ENCODE peak calls at places on chromosomes 2 and 18, in four cellular contexts. I is HepG2, E is GM12878, F is K562. O is an unnamed sample.

GRCh38 chr18:4589056-4589800 is 134.1 kb upstream of the DLGAP1 start:
- DNase-seq in I (peak; percentile 48), E (no peak), F (no peak), O (no peak)

GRCh38 chr2:86068098-86069047 is 37.3 kb downstream of the POLR1A start:
- DNase-seq in I (no peak), E (no peak), F (no peak), O (no peak)

GRCh38 chr2:227871375-227871788 is at the start of gene DAW1:
- DNase-seq in I (peak; percentile 21), E (no peak), F (peak; percentile 13), O (peak; percentile 85)

GRCh38 chr2:51165534-51166260 is 133.8 kb upstream of the NRXN1 start:
- DNase-seq in I (no peak), E (no peak), F (no peak), O (no peak)

GRCh38 chr2:48250943-48251342 is 279.0 kb upstream of the STON1 start:
- DNase-seq in I (peak; percentile 65), E (no peak), F (no peak), O (no peak)

GRCh38 chr2:134276381-134277172 is 22.7 kb downstream of the MGAT5 start:
- DNase-seq in I (no peak), E (no peak), F (no peak), O (no peak)

GRCh38 chr2:173649527-173650219 is 295.0 kb downstream of the CDCA7 start:
- DNase-seq in I (no peak), E (no peak), F (no peak), O (no peak)

GRCh38 chr18:26747131-26747475 is 118.4 kb downstream of the AQP4 start:
- DNase-seq in I (no peak), E (no peak), F (no peak), O (no peak)

GRCh38 chr2:12416600-12416999 is 300.1 kb upstream of the TRIB2 start:
- DNase-seq in I (peak; percentile 11), E (no peak), F (peak; percentile 59), O (no peak)

GRCh38 chr2:152466041-152466440 is 131.1 kb downstream of the FMNL2 start:
- DNase-seq in I (no peak), E (peak; percentile 30), F (peak; percentile 17), O (no peak)

GRCh38 chr2:240391111-240392051 is 44.1 kb upstream of the GPC1 start:
- DNase-seq in I (no peak), E (no peak), F (no peak), O (peak; percentile 7)

GRCh38 chr2:43605079-43605655 is 9.3 kb upstream of the THADA start:
- DNase-seq in I (peak; percentile 61), E (no peak), F (peak; percentile 51), O (peak; percentile 41)

GRCh38 chr2:86037141-86037794 is 68.4 kb downstream of the POLR1A start:
- DNase-seq in I (no peak), E (no peak), F (no peak), O (no peak)

GRCh38 chr2:98212733-98213132 is 125.8 kb downstream of the VWA3B start:
- DNase-seq in I (no peak), E (no peak), F (no peak), O (no peak)

GRCh38 chr2:160324161-160324768 is 124.2 kb upstream of the ITGB6 start:
- DNase-seq in I (peak; percentile 34), E (no peak), F (peak; percentile 23), O (peak; percentile 51)

GRCh38 chr2:212811036-212811805 is 272.6 kb upstream of the ERBB4 start:
- DNase-seq in I (no peak), E (no peak), F (no peak), O (no peak)

GRCh38 chr18:58362027-58362575 is 266.8 kb downstream of the ALPK2 start:
- DNase-seq in I (no peak), E (no peak), F (no peak), O (no peak)

GRCh38 chr2:144364988-144365738 is 154.8 kb downstream of the ZEB2 start:
- DNase-seq in I (no peak), E (peak; percentile 40), F (peak; percentile 39), O (no peak)

GRCh38 chr2:181660181-181660580 is 3.3 kb upstream of the CERKL start:
- DNase-seq in I (peak; percentile 60), E (no peak), F (no peak), O (no peak)

GRCh38 chr2:101658387-101658786 is 39.1 kb upstream of the MAP4K4 start:
- DNase-seq in I (no peak), E (no peak), F (no peak), O (no peak)

GRCh38 chr2:102967451-102967850 is 205.6 kb downstream of the TMEM182 start:
- DNase-seq in I (no peak), E (no peak), F (no peak), O (no peak)

GRCh38 chr2:38074775-38075435 is 1.0 kb downstream of the CYP1B1 start:
- DNase-seq in I (no peak), E (no peak), F (no peak), O (peak; percentile 55)

GRCh38 chr2:104889261-104890091 is 35.6 kb downstream of the POU3F3 start:
- DNase-seq in I (no peak), E (no peak), F (no peak), O (no peak)

GRCh38 chr2:138974651-138975050 is 194.5 kb upstream of the NXPH2 start:
- DNase-seq in I (no peak), E (no peak), F (no peak), O (no peak)

GRCh38 chr2:11444737-11445136 is 21.2 kb downstream of the E2F6 start:
- DNase-seq in I (no peak), E (no peak), F (no peak), O (no peak)

GRCh38 chr18:21914739-21915319 is 174.2 kb downstream of the MIB1 start:
- DNase-seq in I (peak; percentile 53), E (no peak), F (peak; percentile 44), O (peak; percentile 44)
- TF ChIP-seq MAX in I (no peak), E (no peak), F (no peak), O (no peak)

GRCh38 chr2:218395826-218396687 is 3.6 kb upstream of the CTDSP1 start:
- DNase-seq in I (peak; percentile 94), E (peak; percentile 84), F (peak; percentile 86), O (peak; percentile 91)

GRCh38 chr2:218395456-218395825 is 4.2 kb upstream of the CTDSP1 start:
- DNase-seq in I (no peak), E (no peak), F (no peak), O (no peak)

GRCh38 chr2:218398437-218399390 is 954 bp upstream of the CTDSP1 start:
- DNase-seq in I (peak; percentile 68), E (no peak), F (peak; percentile 73), O (peak; percentile 42)

GRCh38 chr2:218397502-218398436 is 1.9 kb upstream of the CTDSP1 start:
- DNase-seq in I (peak; percentile 90), E (peak; percentile 46), F (peak; percentile 82), O (peak; percentile 52)

GRCh38 chr2:218396688-218397501 is 2.8 kb upstream of the CTDSP1 start:
- DNase-seq in I (peak; percentile 62), E (no peak), F (peak; percentile 21), O (peak; percentile 46)
- TF ChIP-seq CREM in I (no peak), E (no peak), F (peak; percentile 68), O (no peak)

GRCh38 chr2:14750433-14750832 is 117.9 kb downstream of the LRATD1 start:
- DNase-seq in I (no peak), E (no peak), F (no peak), O (no peak)

GRCh38 chr2:14747447-14747846 is 114.9 kb downstream of the LRATD1 start:
- DNase-seq in I (no peak), E (no peak), F (no peak), O (no peak)

GRCh38 chr2:14749869-14750268 is 117.4 kb downstream of the LRATD1 start:
- DNase-seq in I (no peak), E (no peak), F (no peak), O (no peak)

GRCh38 chr2:14752294-14752693 is 119.8 kb downstream of the LRATD1 start:
- DNase-seq in I (no peak), E (no peak), F (no peak), O (no peak)

DNA sequence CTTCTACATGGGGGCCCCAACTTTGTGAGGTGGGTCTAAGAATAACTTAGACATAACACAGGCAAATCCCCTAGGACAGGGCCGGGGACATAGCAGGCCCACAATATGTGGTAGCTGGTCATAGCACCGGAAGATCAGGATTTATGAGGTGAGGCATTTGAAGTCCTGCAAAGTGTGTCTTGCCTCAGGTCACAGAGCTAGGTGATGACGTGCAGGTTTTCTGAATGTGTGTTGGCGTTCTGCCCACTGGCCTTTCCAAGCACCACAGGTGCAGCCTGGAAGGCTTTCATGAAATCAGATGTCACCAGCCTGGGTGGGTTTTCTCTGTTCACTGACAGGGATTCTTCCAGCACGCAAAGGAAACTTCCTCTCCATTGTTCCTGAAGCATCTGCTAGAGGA is 119.1 kb downstream of the LRATD1 start:
- DNase-seq in I (no peak), E (no peak), F (no peak), O (no peak)
- TF ChIP-seq ATF3 in I (no peak), E (no peak), F (no peak), O (no peak)

DNA sequence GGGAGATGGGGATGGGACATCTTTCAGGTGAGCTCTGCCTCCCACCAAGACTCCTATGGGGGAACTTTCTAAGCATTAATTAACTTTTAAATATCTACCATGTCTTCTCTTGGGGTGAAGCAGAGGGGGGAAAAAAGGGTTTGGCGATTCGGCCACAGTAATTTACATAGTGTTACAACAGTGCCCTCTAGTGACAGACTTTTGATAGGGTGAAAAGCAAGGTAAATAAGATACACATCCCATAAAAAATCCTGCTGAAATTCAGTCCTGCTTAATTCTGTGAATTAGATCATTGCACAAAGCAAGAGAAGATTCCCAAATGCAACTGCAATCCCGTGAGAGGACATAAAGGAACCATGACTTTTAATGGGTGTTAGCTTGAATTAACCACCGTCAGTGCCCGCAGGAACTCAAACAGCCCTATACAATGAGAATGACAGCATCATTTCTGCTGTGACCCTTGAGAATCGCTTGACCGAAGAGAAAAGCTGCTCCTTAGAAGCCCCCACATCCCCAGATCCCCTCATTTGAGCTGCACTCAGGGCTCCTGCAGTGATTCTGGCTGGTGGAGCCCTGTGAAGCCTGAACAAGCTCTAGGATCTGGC is 32.8 kb downstream of the FAM124B start:
- DNase-seq in I (peak; percentile 45), E (no peak), F (peak; percentile 22), O (no peak)
- TF ChIP-seq MAX in I (no peak), E (no peak), F (no peak), O (no peak)

GRCh38 chr2:233179848-233180368 is 71.6 kb upstream of the ATG16L1 start:
- DNase-seq in I (no peak), E (no peak), F (peak; percentile 79), O (no peak)
- TF ChIP-seq CREM in I (no peak), E (no peak), F (no peak), O (no peak)

GRCh38 chr2:224954980-224955379 is 87.3 kb downstream of the DOCK10 start:
- DNase-seq in I (no peak), E (no peak), F (no peak), O (no peak)
- TF ChIP-seq ATF3 in I (no peak), E (no peak), F (no peak), O (no peak)

GRCh38 chr2:128778843-128779242 is 460.2 kb upstream of the HS6ST1 start:
- DNase-seq in I (no peak), E (no peak), F (no peak), O (no peak)

GRCh38 chr2:128775401-128776285 is 457.0 kb upstream of the HS6ST1 start:
- DNase-seq in I (no peak), E (no peak), F (no peak), O (no peak)

GRCh38 chr2:128779301-128780095 is 460.8 kb upstream of the HS6ST1 start:
- DNase-seq in I (no peak), E (no peak), F (no peak), O (no peak)

GRCh38 chr2:128776461-128776971 is 457.8 kb upstream of the HS6ST1 start:
- DNase-seq in I (no peak), E (no peak), F (no peak), O (no peak)

GRCh38 chr2:128777091-128778045 is 458.7 kb upstream of the HS6ST1 start:
- DNase-seq in I (no peak), E (no peak), F (no peak), O (no peak)
- TF ChIP-seq MAX in I (no peak), E (no peak), F (no peak), O (no peak)